ENCODE peak calls at places on chromosomes 13 and 19, in six cellular contexts. Y is HCT116, W is neural progenitor cell, R is GM23248, C is SK-N-SH, N is PC-3. E is an unnamed sample.

GRCh38 chr13:76316998-76317527 is 569.1 kb downstream of the KCTD12 start:
- DNase-seq in Y (no peak), W (no peak), R (no peak), C (no peak), N (no peak), E (no peak)

GRCh38 chr19:40424637-40425449 is 949 bp downstream of the SERTAD1 start:
- DNase-seq in Y (no peak), W (peak; percentile 50), R (peak; percentile 54), C (no peak), N (no peak), E (no peak)

GRCh38 chr19:50046649-50047503 is 21.1 kb downstream of the ZNF473 start:
- DNase-seq in Y (peak; percentile 27), W (no peak), R (peak; percentile 71), C (peak; percentile 50), N (peak; percentile 34), E (no peak)

GRCh38 chr19:916645-917322 is 349 bp upstream of the KISS1R start:
- DNase-seq in Y (no peak), W (peak; percentile 71), R (no peak), C (peak; percentile 71), N (no peak), E (no peak)

GRCh38 chr13:88450515-88450914 is 779.3 kb downstream of the SLITRK5 start:
- DNase-seq in Y (no peak), W (no peak), R (no peak), C (no peak), N (no peak), E (no peak)

GRCh38 chr19:13172335-13173128 is 22.3 kb downstream of the IER2 start:
- DNase-seq in Y (no peak), W (no peak), R (peak; percentile 92), C (peak; percentile 74), N (peak; percentile 98), E (no peak)

GRCh38 chr19:41862445-41862986 is 2.5 kb downstream of the RPS19 start:
- DNase-seq in Y (no peak), W (no peak), R (no peak), C (no peak), N (no peak), E (no peak)

GRCh38 chr13:113989585-113990300 is 15.9 kb upstream of the C13orf46 start:
- DNase-seq in Y (no peak), W (no peak), R (no peak), C (no peak), N (no peak), E (no peak)

GRCh38 chr13:44719857-44720671 is 143.9 kb upstream of the TSC22D1 start:
- DNase-seq in Y (no peak), W (no peak), R (peak; percentile 88), C (no peak), N (peak; percentile 74), E (no peak)

GRCh38 chr19:13370948-13371347 is 135.3 kb downstream of the CACNA1A start:
- DNase-seq in Y (no peak), W (no peak), R (no peak), C (no peak), N (no peak), E (no peak)

GRCh38 chr19:21023901-21024300 is 3.4 kb downstream of the ZNF430 start:
- DNase-seq in Y (no peak), W (no peak), R (peak; percentile 89), C (no peak), N (peak; percentile 73), E (no peak)

GRCh38 chr13:43894438-43894837 is 14.7 kb downstream of the LACC1 start:
- DNase-seq in Y (no peak), W (no peak), R (peak; percentile 49), C (no peak), N (peak; percentile 12), E (no peak)

GRCh38 chr19:56177564-56178243 is 1.9 kb downstream of the GALP start:
- DNase-seq in Y (no peak), W (no peak), R (no peak), C (no peak), N (no peak), E (no peak)

GRCh38 chr19:51122112-51122981 is 2.4 kb upstream of the SIGLEC9 start:
- DNase-seq in Y (no peak), W (no peak), R (peak; percentile 28), C (no peak), N (no peak), E (no peak)

GRCh38 chr13:112877976-112878955 is 90.7 kb upstream of the MCF2L start:
- DNase-seq in Y (no peak), W (no peak), R (no peak), C (no peak), N (no peak), E (no peak)

GRCh38 chr13:51444922-51445321 is 7.9 kb downstream of the INTS6 start:
- DNase-seq in Y (peak; percentile 15), W (no peak), R (peak; percentile 67), C (peak; percentile 29), N (peak; percentile 45), E (no peak)

GRCh38 chr19:6038634-6039405 is 60.9 kb upstream of the RANBP3 start:
- DNase-seq in Y (no peak), W (no peak), R (no peak), C (no peak), N (no peak), E (no peak)

GRCh38 chr13:42696191-42696590 is 85.2 kb upstream of the FAM216B start:
- DNase-seq in Y (no peak), W (no peak), R (peak; percentile 66), C (no peak), N (peak; percentile 80), E (no peak)

GRCh38 chr19:29771708-29772415 is 39.9 kb upstream of the CCNE1 start:
- DNase-seq in Y (peak; percentile 43), W (peak; percentile 81), R (peak; percentile 81), C (peak; percentile 86), N (peak; percentile 46), E (peak; percentile 35)

GRCh38 chr19:54096642-54097106 is 3.9 kb downstream of the OSCAR start:
- DNase-seq in Y (peak; percentile 19), W (peak; percentile 23), R (peak; percentile 66), C (no peak), N (peak; percentile 25), E (no peak)

GRCh38 chr19:3178377-3178972 is at the start of gene S1PR4:
- DNase-seq in Y (no peak), W (no peak), R (no peak), C (no peak), N (no peak), E (no peak)

GRCh38 chr13:38967446-38967845 is 23.2 kb downstream of the STOML3 start:
- DNase-seq in Y (no peak), W (no peak), R (no peak), C (no peak), N (no peak), E (no peak)

GRCh38 chr13:97658556-97658955 is 224.6 kb downstream of the RAP2A start:
- DNase-seq in Y (no peak), W (no peak), R (no peak), C (no peak), N (no peak), E (no peak)

GRCh38 chr19:40662925-40663711 is 27.3 kb downstream of the NUMBL start:
- DNase-seq in Y (peak; percentile 69), W (peak; percentile 94), R (peak; percentile 91), C (peak; percentile 93), N (peak; percentile 82), E (peak; percentile 85)

GRCh38 chr19:7673995-7674667 is 2.8 kb upstream of the MCEMP1 start:
- DNase-seq in Y (peak; percentile 72), W (peak; percentile 71), R (peak; percentile 74), C (peak; percentile 81), N (peak; percentile 87), E (peak; percentile 66)

GRCh38 chr13:32022292-32022691 is 9.3 kb upstream of the FRY start:
- DNase-seq in Y (no peak), W (peak; percentile 33), R (no peak), C (no peak), N (no peak), E (no peak)

GRCh38 chr13:32016631-32017030 is 14.9 kb upstream of the FRY start:
- DNase-seq in Y (no peak), W (no peak), R (peak; percentile 58), C (no peak), N (no peak), E (no peak)

GRCh38 chr13:32017449-32017848 is 14.1 kb upstream of the FRY start:
- DNase-seq in Y (no peak), W (no peak), R (no peak), C (no peak), N (no peak), E (no peak)

GRCh38 chr13:32021785-32022184 is 9.8 kb upstream of the FRY start:
- DNase-seq in Y (no peak), W (no peak), R (no peak), C (no peak), N (no peak), E (no peak)

GRCh38 chr13:32019612-32020233 is 11.9 kb upstream of the FRY start:
- DNase-seq in Y (peak; percentile 37), W (peak; percentile 76), R (peak; percentile 58), C (peak; percentile 55), N (peak; percentile 49), E (peak; percentile 13)
- TF ChIP-seq EZH2phosphoT487 in Y (no peak), W (no peak), R (no peak), C (no peak), N (no peak), E (no peak)

GRCh38 chr19:1992759-1993260 is 22.7 kb downstream of the BTBD2 start:
- DNase-seq in Y (no peak), W (peak; percentile 37), R (peak; percentile 52), C (peak; percentile 93), N (peak; percentile 13), E (no peak)
- H3K9ac ChIP-seq in Y (no peak overlapping the region), W (no peak overlapping the region), R (no peak overlapping the region), C (no peak overlapping the region), N (no peak overlapping the region), E (no peak overlapping the region)

GRCh38 chr19:49010453-49010852 is 6.4 kb downstream of the LHB start:
- DNase-seq in Y (no peak), W (no peak), R (no peak), C (no peak), N (no peak), E (no peak)

GRCh38 chr19:49014870-49015255 is 2.0 kb downstream of the LHB start:
- DNase-seq in Y (no peak), W (no peak), R (no peak), C (no peak), N (no peak), E (no peak)

GRCh38 chr19:49014123-49014869 is 2.6 kb downstream of the LHB start:
- DNase-seq in Y (no peak), W (no peak), R (peak; percentile 23), C (no peak), N (no peak), E (no peak)

GRCh38 chr19:49009828-49010227 is 7.1 kb downstream of the LHB start:
- DNase-seq in Y (no peak), W (no peak), R (no peak), C (no peak), N (no peak), E (no peak)

DNA sequence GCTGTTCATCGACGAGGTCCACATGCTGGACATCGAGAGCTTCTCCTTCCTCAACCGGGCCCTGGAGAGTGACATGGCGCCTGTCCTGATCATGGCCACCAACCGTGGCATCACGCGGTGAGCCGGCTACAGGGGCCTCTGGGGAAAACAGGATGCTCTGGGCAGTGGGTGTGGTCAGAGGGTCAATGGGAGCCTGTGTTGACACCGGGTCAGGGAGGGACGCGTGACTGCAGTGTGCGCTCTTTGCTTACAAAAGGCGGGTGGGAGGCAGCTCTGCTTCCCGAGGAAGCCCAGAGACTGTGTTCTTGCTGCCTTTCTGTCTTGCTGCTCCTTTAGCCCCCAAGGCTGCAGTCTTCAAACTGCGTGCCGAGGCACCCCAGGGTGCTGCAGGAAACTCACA is 5.7 kb downstream of the LHB start:
- DNase-seq in Y (no peak), W (no peak), R (no peak), C (no peak), N (no peak), E (no peak)
- H3K36me3 ChIP-seq in Y (peaks cover 49% of the 10 kb centered on the region), W (no peaks in the 10 kb centered on the region), R (peaks cover 3% of the 10 kb centered on the region), C (peaks cover 55% of the 10 kb centered on the region), N (peaks cover 3% of the 10 kb centered on the region), E (peaks cover under 1% of the 10 kb centered on the region)

GRCh38 chr13:24459234-24459633 is 53.3 kb downstream of the PARP4 start:
- DNase-seq in Y (no peak), W (no peak), R (peak; percentile 88), C (no peak), N (no peak), E (peak; percentile 62)
- TF ChIP-seq EZH2phosphoT487 in Y (no peak), W (no peak), R (no peak), C (no peak), N (no peak), E (no peak)

E was measured in MM.1S.